ENCODE peak calls at places on chromosomes 13 and 19, in four cellular contexts. One of them, this sample, is unnamed.

GRCh38 chr19:7689165-7689564 is 8.5 kb downstream of the TRAPPC5 start:
- DNase-seq in transverse colon: no peak
- DNase-seq in breast epithelium: no peak
- DNase-seq in stomach: no peak
- DNase-seq in this sample: peak

GRCh38 chr13:80577951-80578670 is 237.2 kb upstream of the SPRY2 start:
- DNase-seq in stomach: no peak
- DNase-seq in breast epithelium: no peak
- DNase-seq in transverse colon: no peak
- DNase-seq in this sample: peak

GRCh38 chr13:81396172-81396571 is 1055.2 kb upstream of the SPRY2 start:
- DNase-seq in stomach: no peak
- DNase-seq in breast epithelium: no peak
- DNase-seq in transverse colon: no peak
- DNase-seq in this sample: no peak

GRCh38 chr19:4083677-4084546 is 17.2 kb upstream of the ZBTB7A start:
- DNase-seq in transverse colon: peak
- DNase-seq in stomach: peak
- DNase-seq in breast epithelium: no peak
- DNase-seq in this sample: peak

GRCh38 chr19:53389591-53390377 is 5.2 kb upstream of the ZNF765 start:
- DNase-seq in breast epithelium: no peak
- DNase-seq in stomach: no peak
- DNase-seq in transverse colon: no peak
- DNase-seq in this sample: peak

GRCh38 chr13:44219808-44220544 is 153.6 kb upstream of the SERP2 start:
- DNase-seq in stomach: no peak
- DNase-seq in transverse colon: no peak
- DNase-seq in breast epithelium: no peak
- DNase-seq in this sample: no peak

GRCh38 chr19:41297628-41298326 is 12.2 kb upstream of the CCDC97 start:
- DNase-seq in stomach: peak
- DNase-seq in transverse colon: peak
- DNase-seq in breast epithelium: no peak
- DNase-seq in this sample: no peak

GRCh38 chr19:30450945-30451344 is 78.8 kb downstream of the ZNF536 start:
- DNase-seq in transverse colon: no peak
- DNase-seq in breast epithelium: no peak
- DNase-seq in stomach: no peak
- DNase-seq in this sample: no peak

GRCh38 chr19:50711805-50712204 is 7.8 kb downstream of the SHANK1 start:
- DNase-seq in stomach: no peak
- DNase-seq in breast epithelium: no peak
- DNase-seq in transverse colon: no peak
- DNase-seq in this sample: no peak

GRCh38 chr13:112685856-112686255 is 4.0 kb upstream of the ATP11A start:
- DNase-seq in breast epithelium: no peak
- DNase-seq in stomach: no peak
- DNase-seq in transverse colon: no peak
- DNase-seq in this sample: peak

GRCh38 chr19:21423057-21424041 is 26.4 kb downstream of the ZNF493 start:
- DNase-seq in stomach: no peak
- DNase-seq in transverse colon: no peak
- DNase-seq in breast epithelium: no peak
- DNase-seq in this sample: no peak

GRCh38 chr19:31960474-31960873 is 384.9 kb upstream of the ZNF507 start:
- DNase-seq in transverse colon: no peak
- DNase-seq in breast epithelium: no peak
- DNase-seq in stomach: no peak
- DNase-seq in this sample: no peak

GRCh38 chr19:18437481-18438330 is at the start of gene ISYNA1:
- DNase-seq in breast epithelium: peak
- DNase-seq in stomach: peak
- DNase-seq in transverse colon: peak
- DNase-seq in this sample: no peak

GRCh38 chr13:26060366-26060765 is 8.6 kb upstream of the SHISA2 start:
- DNase-seq in transverse colon: no peak
- DNase-seq in breast epithelium: no peak
- DNase-seq in stomach: no peak
- DNase-seq in this sample: no peak

GRCh38 chr19:31317542-31317941 is 31.7 kb downstream of the TSHZ3 start:
- DNase-seq in breast epithelium: no peak
- DNase-seq in stomach: no peak
- DNase-seq in transverse colon: no peak
- DNase-seq in this sample: peak

GRCh38 chr13:44573790-44574465 is 2.2 kb downstream of the TSC22D1 start:
- DNase-seq in stomach: peak
- DNase-seq in transverse colon: no peak
- DNase-seq in breast epithelium: no peak
- DNase-seq in this sample: no peak

GRCh38 chr19:10820173-10820572 is 15.8 kb downstream of the TMED1 start:
- DNase-seq in stomach: no peak
- DNase-seq in transverse colon: no peak
- DNase-seq in breast epithelium: no peak
- DNase-seq in this sample: no peak

GRCh38 chr13:58542530-58542929 is 911.0 kb downstream of the PCDH17 start:
- DNase-seq in stomach: no peak
- DNase-seq in transverse colon: no peak
- DNase-seq in breast epithelium: no peak
- DNase-seq in this sample: no peak

GRCh38 chr13:98834254-98834960 is 81.9 kb upstream of the SLC15A1 start:
- DNase-seq in stomach: no peak
- DNase-seq in breast epithelium: no peak
- DNase-seq in transverse colon: no peak
- DNase-seq in this sample: no peak

GRCh38 chr13:107209811-107210210 is 641.9 kb upstream of the ARGLU1 start:
- DNase-seq in breast epithelium: no peak
- DNase-seq in stomach: no peak
- DNase-seq in transverse colon: no peak
- DNase-seq in this sample: no peak

GRCh38 chr13:90938848-90939247 is 408.6 kb upstream of the MIR17HG start:
- DNase-seq in breast epithelium: no peak
- DNase-seq in stomach: no peak
- DNase-seq in transverse colon: no peak
- DNase-seq in this sample: no peak

GRCh38 chr13:21074601-21075302 is 13.4 kb upstream of the LATS2 start:
- DNase-seq in stomach: no peak
- DNase-seq in transverse colon: no peak
- DNase-seq in breast epithelium: no peak
- DNase-seq in this sample: no peak

GRCh38 chr19:5803441-5803751 is 1.5 kb upstream of the NRTN start:
- DNase-seq in breast epithelium: no peak
- DNase-seq in stomach: no peak
- DNase-seq in transverse colon: no peak
- DNase-seq in this sample: no peak

GRCh38 chr19:34253711-34254551 is 423 bp upstream of the GARRE1 start:
- DNase-seq in breast epithelium: peak
- DNase-seq in stomach: no peak
- DNase-seq in transverse colon: peak
- DNase-seq in this sample: peak

GRCh38 chr19:35528218-35529038 is at the start of gene SBSN:
- DNase-seq in breast epithelium: no peak
- DNase-seq in stomach: no peak
- DNase-seq in transverse colon: no peak
- DNase-seq in this sample: no peak

GRCh38 chr19:33208904-33209843 is 15.0 kb downstream of the LRP3 start:
- DNase-seq in breast epithelium: no peak
- DNase-seq in transverse colon: no peak
- DNase-seq in stomach: no peak
- DNase-seq in this sample: no peak

GRCh38 chr13:94427313-94427712 is 52.2 kb downstream of the DCT start:
- DNase-seq in transverse colon: no peak
- DNase-seq in stomach: no peak
- DNase-seq in breast epithelium: no peak
- DNase-seq in this sample: no peak

GRCh38 chr13:105806335-105806920 is 729.0 kb downstream of the EFNB2 start:
- DNase-seq in breast epithelium: no peak
- DNase-seq in stomach: no peak
- DNase-seq in transverse colon: no peak
- DNase-seq in this sample: no peak

DNA sequence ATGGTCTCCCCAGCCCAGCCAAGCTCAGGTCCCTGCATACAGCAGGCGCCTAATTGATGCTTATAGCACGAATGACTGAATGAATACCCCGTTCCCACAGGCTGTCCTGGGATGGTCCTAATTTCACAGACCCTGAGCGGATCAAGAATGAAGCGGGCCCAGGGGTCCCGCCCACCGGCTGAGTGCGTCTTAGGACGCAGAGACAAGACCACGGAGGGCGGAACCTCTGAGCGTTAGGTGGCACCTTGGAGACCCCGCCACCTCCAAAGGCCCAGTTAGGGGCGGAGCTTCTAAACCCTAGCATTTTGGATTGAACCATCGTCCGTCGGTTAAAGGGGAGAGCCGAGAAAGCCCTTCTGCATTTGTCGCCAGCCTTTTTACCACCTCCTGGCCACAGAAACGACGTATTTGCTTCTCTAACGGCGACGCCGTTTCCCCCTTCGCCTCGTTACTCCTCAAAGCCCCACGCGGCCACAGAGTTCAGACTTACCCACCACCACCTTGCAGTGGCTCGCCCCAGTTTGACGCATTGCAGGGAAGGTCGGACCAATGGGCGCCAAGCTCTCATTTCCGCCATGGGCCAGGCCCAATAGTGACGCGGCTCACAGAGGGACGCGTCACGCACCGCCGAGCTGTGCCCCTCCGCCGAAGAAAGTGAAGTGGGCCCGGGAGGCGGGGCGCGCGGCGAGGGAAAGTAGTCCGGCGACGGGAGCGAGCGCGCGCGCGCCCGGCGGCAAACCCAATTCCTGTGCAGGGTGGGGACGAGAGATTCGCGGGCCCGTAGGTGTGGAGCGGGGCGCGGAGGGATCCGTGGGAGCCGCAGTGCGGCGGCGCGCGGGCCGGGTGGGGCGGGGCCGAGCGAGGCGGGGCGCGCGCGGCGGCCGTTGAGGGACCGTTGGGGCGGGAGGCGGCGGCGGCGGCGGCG is 475 bp upstream of the CALM3 start:
- DNase-seq in breast epithelium: peak
- DNase-seq in transverse colon: peak
- DNase-seq in stomach: peak
- DNase-seq in this sample: peak
- TF ChIP-seq POLR2AphosphoS5 in breast epithelium: peak
- TF ChIP-seq POLR2AphosphoS5 in transverse colon: peak
- TF ChIP-seq POLR2AphosphoS5 in stomach: peak
- TF ChIP-seq POLR2AphosphoS5 in this sample: peak

GRCh38 chr13:70407486-70407885 is 299.2 kb upstream of the KLHL1 start:
- DNase-seq in transverse colon: no peak
- DNase-seq in stomach: no peak
- DNase-seq in breast epithelium: no peak
- DNase-seq in this sample: no peak

GRCh38 chr13:70408865-70409264 is 300.6 kb upstream of the KLHL1 start:
- DNase-seq in stomach: no peak
- DNase-seq in breast epithelium: no peak
- DNase-seq in transverse colon: no peak
- DNase-seq in this sample: no peak

DNA sequence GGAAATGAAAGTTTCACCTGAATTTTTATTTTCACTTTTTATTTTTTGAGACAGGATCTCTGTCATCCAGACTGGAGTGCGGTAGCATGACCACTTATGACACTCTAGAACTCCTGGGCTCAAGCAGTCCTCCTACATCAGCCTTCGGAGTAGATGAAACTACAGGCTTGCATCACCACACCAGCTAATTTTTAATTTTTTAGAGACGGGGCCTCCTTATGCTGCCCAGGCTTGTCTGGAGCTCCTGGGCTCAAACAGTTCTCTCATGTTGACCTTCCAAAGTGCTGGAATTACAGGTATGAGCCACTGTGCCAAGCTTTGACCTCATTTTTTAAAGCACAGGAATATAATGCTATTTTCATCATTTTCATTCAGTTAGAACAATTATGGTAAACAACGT is 297.0 kb upstream of the KLHL1 start:
- DNase-seq in transverse colon: no peak
- DNase-seq in breast epithelium: no peak
- DNase-seq in stomach: no peak
- DNase-seq in this sample: no peak
- TF ChIP-seq POLR2AphosphoS5 in transverse colon: no peak
- TF ChIP-seq POLR2AphosphoS5 in breast epithelium: no peak
- TF ChIP-seq POLR2AphosphoS5 in stomach: no peak
- TF ChIP-seq POLR2AphosphoS5 in this sample: no peak

GRCh38 chr13:43058318-43058674 is 34.9 kb downstream of the DNAJC15 start:
- DNase-seq in transverse colon: peak
- DNase-seq in stomach: no peak
- DNase-seq in breast epithelium: no peak
- DNase-seq in this sample: no peak

GRCh38 chr13:43058836-43059235 is 35.5 kb downstream of the DNAJC15 start:
- DNase-seq in stomach: no peak
- DNase-seq in transverse colon: no peak
- DNase-seq in breast epithelium: no peak
- DNase-seq in this sample: no peak

GRCh38 chr13:43057653-43058317 is 34.4 kb downstream of the DNAJC15 start:
- DNase-seq in breast epithelium: no peak
- DNase-seq in stomach: no peak
- DNase-seq in transverse colon: no peak
- DNase-seq in this sample: no peak

GRCh38 chr13:43054803-43055802 is 31.7 kb downstream of the DNAJC15 start:
- DNase-seq in stomach: no peak
- DNase-seq in breast epithelium: no peak
- DNase-seq in transverse colon: no peak
- DNase-seq in this sample: no peak
- TF ChIP-seq POLR2AphosphoS5 in stomach: no peak
- TF ChIP-seq POLR2AphosphoS5 in breast epithelium: no peak
- TF ChIP-seq POLR2AphosphoS5 in transverse colon: no peak
- TF ChIP-seq POLR2AphosphoS5 in this sample: no peak

GRCh38 chr13:31100721-31101120 is 61.0 kb downstream of the HSPH1 start:
- DNase-seq in breast epithelium: no peak
- DNase-seq in transverse colon: no peak
- DNase-seq in stomach: no peak
- DNase-seq in this sample: no peak
- TF ChIP-seq POLR2AphosphoS5 in breast epithelium: no peak
- TF ChIP-seq POLR2AphosphoS5 in transverse colon: no peak
- TF ChIP-seq POLR2AphosphoS5 in stomach: no peak
- TF ChIP-seq POLR2AphosphoS5 in this sample: no peak

This sample was measured in upper lobe of left lung.